ENCODE peak calls at places on chromosomes 6 and 20, in five cellular contexts. X is aorta, W is suprapubic skin, P is neuronal stem cell, M is endothelial cell of umbilical vein. Q is an unnamed sample.

GRCh38 chr20:43681468-43681942 is 14.6 kb downstream of the MYBL2 start:
- DNase-seq in P (no peak), X (no peak), M (no peak), W (no peak), Q (peak; percentile 34)

GRCh38 chr6:98433325-98433724 is 401.0 kb upstream of the POU3F2 start:
- DNase-seq in X (no peak), P (no peak), W (no peak), M (no peak), Q (no peak)

GRCh38 chr6:125670586-125670985 is 78.8 kb upstream of the HEY2 start:
- DNase-seq in W (no peak), M (no peak), P (no peak), X (peak; percentile 34), Q (peak; percentile 28)

GRCh38 chr20:6053776-6054688 is at the start of gene LRRN4:
- DNase-seq in M (no peak), W (no peak), P (no peak), X (no peak), Q (peak; percentile 74)

GRCh38 chr6:146149770-146150169 is 120.9 kb downstream of the GRM1 start:
- DNase-seq in W (no peak), M (no peak), P (no peak), X (no peak), Q (no peak)

GRCh38 chr6:34531580-34532201 is 24.4 kb downstream of the SPDEF start:
- DNase-seq in M (peak; percentile 85), P (no peak), W (no peak), X (peak; percentile 88), Q (peak; percentile 95)

GRCh38 chr20:3563548-3564177 is 92.8 kb downstream of the ATRN start:
- DNase-seq in M (peak; percentile 58), X (no peak), P (peak; percentile 23), W (no peak), Q (peak; percentile 33)

GRCh38 chr6:107064579-107065065 is 36.6 kb downstream of the MTRES1 start:
- DNase-seq in M (peak; percentile 21), P (no peak), X (no peak), W (no peak), Q (no peak)

GRCh38 chr6:168542301-168542700 is 101.3 kb downstream of the SMOC2 start:
- DNase-seq in M (no peak), W (no peak), X (no peak), P (no peak), Q (peak; percentile 22)

GRCh38 chr6:99348220-99348822 is 1.2 kb downstream of the FAXC start:
- DNase-seq in M (no peak), W (no peak), X (no peak), P (no peak), Q (peak; percentile 8)

GRCh38 chr20:6515261-6515660 is 252.2 kb upstream of the BMP2 start:
- DNase-seq in M (peak; percentile 45), W (no peak), X (no peak), P (no peak), Q (no peak)

GRCh38 chr6:72401865-72402264 is 220.0 kb upstream of the KCNQ5 start:
- DNase-seq in X (no peak), M (no peak), P (no peak), W (no peak), Q (no peak)

GRCh38 chr6:154157082-154157481 is 118.0 kb downstream of the OPRM1 start:
- DNase-seq in W (no peak), X (no peak), M (no peak), P (no peak), Q (no peak)

GRCh38 chr6:131199568-131200272 is 64.5 kb downstream of the AKAP7 start:
- DNase-seq in M (peak; percentile 43), W (no peak), P (peak; percentile 9), X (no peak), Q (peak; percentile 20)
- H3K4me3 ChIP-seq in M (no peak overlapping the region), W (no peak overlapping the region), P (no peak overlapping the region), X (no peak overlapping the region), Q (no peak overlapping the region)

GRCh38 chr20:35917077-35917476 is 37.2 kb downstream of the SCAND1 start:
- DNase-seq in W (no peak), M (no peak), X (no peak), P (no peak), Q (no peak)
- H3K36me3 ChIP-seq in W (peaks cover 71% of the 10 kb centered on the region), M (peaks cover 21% of the 10 kb centered on the region), X (no peaks in the 10 kb centered on the region), P (peaks cover 37% of the 10 kb centered on the region), Q (peaks cover 26% of the 10 kb centered on the region)

DNA sequence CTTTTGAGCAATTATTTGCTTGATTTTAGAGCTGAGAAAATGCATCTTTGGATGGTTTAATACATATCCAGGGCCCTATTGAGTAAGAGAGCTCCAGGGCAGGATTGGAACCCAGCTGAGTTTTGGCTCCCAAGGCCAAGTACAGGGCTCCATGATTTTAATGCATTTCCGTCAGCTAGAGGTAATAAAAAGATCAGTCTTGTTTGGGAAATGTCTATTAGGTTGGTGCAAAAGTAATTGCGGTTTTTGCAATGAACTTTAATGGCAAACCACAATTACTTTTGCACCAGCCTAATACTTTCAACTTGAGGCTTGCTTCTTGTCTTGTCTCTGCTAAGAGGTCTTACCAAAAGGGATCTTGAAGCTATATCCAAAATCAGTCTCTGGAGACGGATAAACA is 29.4 kb upstream of the CDH4 start:
- DNase-seq in W (no peak), P (no peak), X (no peak), M (no peak), Q (no peak)
- H3K27me3 ChIP-seq in W (peaks cover 15% of the 10 kb centered on the region), P (peaks cover 35% of the 10 kb centered on the region), X (no peaks in the 10 kb centered on the region), M (no peaks in the 10 kb centered on the region), Q (peaks cover 5% of the 10 kb centered on the region)

GRCh38 chr20:63854069-63854765 is 7.1 kb upstream of the ABHD16B start:
- DNase-seq in M (no peak), P (no peak), W (no peak), X (no peak), Q (peak; percentile 89)
- H3K4me3 ChIP-seq in M (no peak overlapping the region), P (no peak overlapping the region), W (peak overlapping the region; percentile 33), X (no peak overlapping the region), Q (no peak overlapping the region)

GRCh38 chr20:77231-77630 is 10.2 kb upstream of the DEFB125 start:
- DNase-seq in M (no peak), W (no peak), X (no peak), P (no peak), Q (no peak)
- H3K36me3 ChIP-seq in M (no peaks in the 10 kb centered on the region), W (no peaks in the 10 kb centered on the region), X (no peaks in the 10 kb centered on the region), P (no peaks in the 10 kb centered on the region), Q (no peaks in the 10 kb centered on the region)

GRCh38 chr20:41692479-41693135 is 74.4 kb upstream of the CHD6 start:
- DNase-seq in M (peak; percentile 67), P (peak; percentile 79), X (peak; percentile 92), W (peak; percentile 89), Q (peak; percentile 73)

GRCh38 chr20:41690702-41691101 is 72.5 kb upstream of the CHD6 start:
- DNase-seq in X (no peak), W (no peak), M (no peak), P (no peak), Q (no peak)

GRCh38 chr20:41686961-41687360 is 68.8 kb upstream of the CHD6 start:
- DNase-seq in M (no peak), X (no peak), W (no peak), P (no peak), Q (no peak)
- H3K27me3 ChIP-seq in M (no peaks in the 10 kb centered on the region), X (no peaks in the 10 kb centered on the region), W (no peaks in the 10 kb centered on the region), P (no peaks in the 10 kb centered on the region), Q (no peaks in the 10 kb centered on the region)

Q was measured in H7.